ENCODE peak calls at places on chromosome 13, in four cellular contexts. Z is NCI-H1105 treated with DMSO at 0.1 percent for 48 hours, Q is tibial nerve, B is fibroblast of villous mesenchyme. T is an unnamed sample.

GRCh38 chr13:31896427-31896826 is 135.1 kb upstream of the FRY start:
- DNase-seq in Z (no peak), Q (no peak), B (peak; percentile 95), T (peak; percentile 84)

GRCh38 chr13:97224544-97225324 is 2.6 kb downstream of the MBNL2 start:
- DNase-seq in Z (peak; percentile 59), Q (no peak), B (peak; percentile 56), T (no peak)

GRCh38 chr13:100089633-100090032 is 740 bp downstream of the PCCA start:
- DNase-seq in Z (peak; percentile 11), Q (no peak), B (peak; percentile 42), T (no peak)

GRCh38 chr13:99743079-99743478 is 228.5 kb downstream of the ZIC5 start:
- DNase-seq in Z (peak; percentile 92), Q (no peak), B (no peak), T (no peak)

GRCh38 chr13:107811233-107811632 is 404.1 kb downstream of the LIG4 start:
- DNase-seq in Z (no peak), Q (no peak), B (no peak), T (no peak)

GRCh38 chr13:52010890-52011689 is at the start of gene ATP7B:
- DNase-seq in Z (peak; percentile 10), Q (no peak), B (peak; percentile 24), T (no peak)

GRCh38 chr13:21583496-21583895 is 20.5 kb downstream of the MICU2 start:
- DNase-seq in Z (no peak), Q (no peak), B (peak; percentile 42), T (no peak)

GRCh38 chr13:51156666-51157065 is 45.6 kb upstream of the C13orf42 start:
- DNase-seq in Z (no peak), Q (no peak), B (no peak), T (no peak)

GRCh38 chr13:75724742-75725504 is 88.8 kb downstream of the LMO7 start:
- DNase-seq in Z (peak; percentile 26), Q (no peak), B (no peak), T (no peak)

GRCh38 chr13:26061947-26062346 is 10.1 kb upstream of the SHISA2 start:
- DNase-seq in Z (no peak), Q (no peak), B (peak; percentile 7), T (peak; percentile 9)

GRCh38 chr13:99895428-99895998 is 76.1 kb downstream of the ZIC5 start:
- DNase-seq in Z (no peak), Q (no peak), B (no peak), T (no peak)

GRCh38 chr13:110376120-110376519 is 69.0 kb downstream of the COL4A2 start:
- DNase-seq in Z (no peak), Q (no peak), B (peak; percentile 73), T (no peak)

GRCh38 chr13:98089246-98089645 is 53.6 kb upstream of the FARP1 start:
- DNase-seq in Z (no peak), Q (no peak), B (no peak), T (no peak)

GRCh38 chr13:59877933-59878332 is 285.8 kb downstream of the DIAPH3 start:
- DNase-seq in Z (no peak), Q (no peak), B (no peak), T (no peak)

GRCh38 chr13:39600766-39601165 is 2.2 kb downstream of the LHFPL6 start:
- DNase-seq in Z (no peak), Q (peak; percentile 38), B (no peak), T (no peak)

GRCh38 chr13:114173753-114174152 is 5.3 kb upstream of the CFAP97D2 start:
- DNase-seq in Z (no peak), Q (no peak), B (peak; percentile 57), T (no peak)

GRCh38 chr13:105333416-105333815 is 1202.0 kb downstream of the EFNB2 start:
- DNase-seq in Z (no peak), Q (no peak), B (no peak), T (no peak)

GRCh38 chr13:103671547-103671946 is 605.3 kb upstream of the SLC10A2 start:
- DNase-seq in Z (no peak), Q (no peak), B (no peak), T (no peak)

GRCh38 chr13:37475151-37475550 is 123.4 kb downstream of the POSTN start:
- DNase-seq in Z (no peak), Q (no peak), B (peak; percentile 71), T (no peak)

GRCh38 chr13:19845758-19846157 is 17.7 kb downstream of the ZMYM5 start:
- DNase-seq in Z (no peak), Q (no peak), B (peak; percentile 97), T (peak; percentile 82)

T was measured in BJ.